ENCODE peak calls at places on chromosome 20, in five cellular contexts. O is activated effector memory CD4-positive, alpha-beta T cell treated with Interleukin-2 at 50 U/mL for 16 hours; N is ecto neural progenitor cell; M is erythroblast; T is T-helper 2 cell. D is an unnamed sample.

GRCh38 chr20:61762208-61762710 is 303.4 kb downstream of the TAF4 start:
- DNase-seq in O (no peak), N (no peak), M (no peak), T (no peak), D (no peak)

GRCh38 chr20:11780765-11781369 is 136.8 kb upstream of the BTBD3 start:
- DNase-seq in O (no peak), N (no peak), M (no peak), T (peak; percentile 7), D (no peak)

GRCh38 chr20:12977634-12978394 is 31.0 kb upstream of the SPTLC3 start:
- DNase-seq in O (no peak), N (no peak), M (no peak), T (no peak), D (no peak)

GRCh38 chr20:61387204-61387958 is 135.3 kb downstream of the CDH4 start:
- DNase-seq in O (no peak), N (peak; percentile 69), M (no peak), T (no peak), D (peak; percentile 68)

GRCh38 chr20:40525356-40525755 is 163.7 kb downstream of the MAFB start:
- DNase-seq in O (no peak), N (no peak), M (no peak), T (no peak), D (no peak)

GRCh38 chr20:58843128-58843556 is 7.6 kb downstream of the GNAS-AS1 start:
- DNase-seq in O (no peak), N (no peak), M (no peak), T (no peak), D (no peak)

GRCh38 chr20:1267809-1268374 is 1.8 kb downstream of the SNPH start:
- DNase-seq in O (no peak), N (no peak), M (no peak), T (no peak), D (no peak)

GRCh38 chr20:30601974-30602373 is 655.5 kb upstream of the DEFB115 start:
- DNase-seq in O (no peak), N (no peak), M (no peak), T (no peak), D (no peak)

GRCh38 chr20:63082939-63083735 is 76.4 kb upstream of the BHLHE23 start:
- DNase-seq in O (no peak), N (no peak), M (no peak), T (no peak), D (no peak)

GRCh38 chr20:16661738-16662137 is 68.1 kb upstream of the SNRPB2 start:
- DNase-seq in O (no peak), N (no peak), M (no peak), T (no peak), D (no peak)

GRCh38 chr20:32749914-32750637 is 6.8 kb upstream of the COMMD7 start:
- DNase-seq in O (no peak), N (no peak), M (no peak), T (no peak), D (peak; percentile 39)

GRCh38 chr20:44610313-44610965 is 28.1 kb downstream of the PKIG start:
- DNase-seq in O (no peak), N (no peak), M (peak; percentile 36), T (peak; percentile 61), D (no peak)

GRCh38 chr20:15122613-15123012 is 785.2 kb upstream of the FLRT3 start:
- DNase-seq in O (no peak), N (no peak), M (no peak), T (no peak), D (no peak)

GRCh38 chr20:23937303-23938117 is 51.1 kb downstream of the GGTLC1 start:
- DNase-seq in O (peak; percentile 44), N (peak; percentile 75), M (peak; percentile 50), T (peak; percentile 69), D (peak; percentile 73)

GRCh38 chr20:24981282-24981681 is 11.3 kb downstream of the APMAP start:
- DNase-seq in O (no peak), N (peak; percentile 18), M (no peak), T (no peak), D (no peak)

D was measured in nephron progenitor cell.